ENCODE peak calls at places on chromosomes 13 and 19, in five cellular contexts. V, E, I, A and F are unnamed samples.
A peak's percentile ranks its signal among the peaks of the same experiment; 100 is the strongest.

GRCh38 chr13:70249332-70250064 is 141.2 kb upstream of the KLHL1 start:
- DNase-seq in V (no peak), E (no peak), I (no peak), A (peak; percentile 95), F (no peak)

GRCh38 chr19:11142528-11143171 is 12.9 kb downstream of the SPC24 start:
- DNase-seq in V (no peak), E (no peak), I (peak; percentile 95), A (peak; percentile 93), F (no peak)

GRCh38 chr19:39296906-39297305 is 699 bp downstream of the IFNL1 start:
- DNase-seq in V (no peak), E (no peak), I (no peak), A (no peak), F (no peak)

GRCh38 chr19:7725791-7726190 is 6.1 kb downstream of the CLEC4G start:
- DNase-seq in V (no peak), E (no peak), I (no peak), A (no peak), F (no peak)

GRCh38 chr19:52170863-52171320 is 529 bp downstream of the ZNF836 start:
- DNase-seq in V (no peak), E (no peak), I (peak; percentile 26), A (no peak), F (no peak)

GRCh38 chr13:69477451-69477850 is 630.2 kb upstream of the ATXN8OS start:
- DNase-seq in V (no peak), E (no peak), I (no peak), A (no peak), F (no peak)

GRCh38 chr13:34640179-34640929 is 301.7 kb upstream of the NBEA start:
- DNase-seq in V (no peak), E (no peak), I (no peak), A (no peak), F (no peak)

GRCh38 chr19:10533656-10534386 is 9.9 kb upstream of the ATG4D start:
- DNase-seq in V (no peak), E (no peak), I (peak; percentile 84), A (peak; percentile 94), F (no peak)

GRCh38 chr19:32224371-32225244 is 120.8 kb upstream of the ZNF507 start:
- DNase-seq in V (no peak), E (peak; percentile 68), I (peak; percentile 95), A (peak; percentile 28), F (peak; percentile 15)

GRCh38 chr19:32318884-32319520 is 26.4 kb upstream of the ZNF507 start:
- DNase-seq in V (no peak), E (no peak), I (peak; percentile 42), A (no peak), F (no peak)

GRCh38 chr19:2546128-2547032 is 70.5 kb downstream of the GADD45B start:
- DNase-seq in V (no peak), E (no peak), I (no peak), A (no peak), F (no peak)

GRCh38 chr19:3154957-3155736 is 19.3 kb downstream of the GNA15 start:
- DNase-seq in V (peak; percentile 68), E (peak; percentile 79), I (peak; percentile 95), A (peak; percentile 100), F (peak; percentile 85)

GRCh38 chr19:43430142-43430710 is 15.5 kb downstream of the TEX101 start:
- DNase-seq in V (peak; percentile 28), E (peak; percentile 34), I (no peak), A (no peak), F (no peak)

GRCh38 chr13:43758834-43759233 is 27.9 kb downstream of the ENOX1 start:
- DNase-seq in V (no peak), E (no peak), I (no peak), A (no peak), F (no peak)

GRCh38 chr13:26991508-26992181 is 180.0 kb downstream of the USP12 start:
- DNase-seq in V (no peak), E (no peak), I (no peak), A (no peak), F (no peak)